ENCODE peak calls at places on chromosomes 13 and 19, in ten cellular contexts. B is breast epithelium, G is astrocyte, V is fibroblast of the aortic adventitia, J is foreskin fibroblast, Q is AG04449, I is neural crest cell, K is tibial nerve, U is upper lobe of right lung, W is bronchial epithelial cell. P is an unnamed sample.
A peak's percentile ranks its signal among the peaks of the same experiment; 100 is the strongest.

GRCh38 chr13:99288069-99288468 is 19.1 kb downstream of the GPR183 start:
- DNase-seq in B (no peak), G (peak; percentile 35), V (no peak), J (no peak), Q (no peak), I (no peak), K (no peak), U (no peak), W (no peak), P (no peak)

GRCh38 chr19:7401694-7402093 is 53.0 kb downstream of the ARHGEF18 start:
- DNase-seq in B (no peak), G (no peak), V (no peak), J (no peak), Q (no peak), I (no peak), K (no peak), U (no peak), W (no peak), P (no peak)

GRCh38 chr19:4454952-4455738 is 2.4 kb downstream of the UBXN6 start:
- DNase-seq in B (no peak), G (no peak), V (peak; percentile 82), J (peak; percentile 78), Q (no peak), I (no peak), K (no peak), U (no peak), W (peak; percentile 71), P (no peak)

GRCh38 chr13:20160346-20161274 is at the start of gene GJA3:
- DNase-seq in B (no peak), G (peak; percentile 18), V (no peak), J (peak; percentile 41), Q (no peak), I (peak; percentile 23), K (no peak), U (no peak), W (peak; percentile 35), P (peak; percentile 43)

GRCh38 chr13:32001392-32001768 is 30.2 kb upstream of the FRY start:
- DNase-seq in B (no peak), G (peak; percentile 18), V (peak; percentile 62), J (peak; percentile 26), Q (no peak), I (no peak), K (no peak), U (no peak), W (no peak), P (no peak)

GRCh38 chr19:51359294-51359693 is 6.9 kb downstream of the ETFB start:
- DNase-seq in B (no peak), G (peak; percentile 90), V (peak; percentile 91), J (peak; percentile 91), Q (peak; percentile 79), I (no peak), K (no peak), U (no peak), W (peak; percentile 86), P (no peak)

GRCh38 chr19:41462497-41462896 is 19.5 kb downstream of the ERICH4 start:
- DNase-seq in B (no peak), G (no peak), V (no peak), J (no peak), Q (no peak), I (no peak), K (no peak), U (no peak), W (no peak), P (no peak)

GRCh38 chr13:103758222-103758621 is 692.0 kb upstream of the SLC10A2 start:
- DNase-seq in B (no peak), G (no peak), V (no peak), J (no peak), Q (no peak), I (no peak), K (no peak), U (no peak), W (no peak), P (no peak)

GRCh38 chr13:21501709-21502108 is 42.6 kb upstream of the ZDHHC20 start:
- DNase-seq in B (no peak), G (no peak), V (no peak), J (no peak), Q (no peak), I (no peak), K (no peak), U (no peak), W (no peak), P (no peak)

GRCh38 chr13:97332725-97333124 is 101.2 kb upstream of the RAP2A start:
- DNase-seq in B (no peak), G (no peak), V (no peak), J (no peak), Q (no peak), I (no peak), K (no peak), U (no peak), W (no peak), P (no peak)

GRCh38 chr19:34408421-34408820 is 4.2 kb downstream of the PDCD2L start:
- DNase-seq in B (no peak), G (no peak), V (no peak), J (no peak), Q (no peak), I (no peak), K (no peak), U (peak; percentile 19), W (no peak), P (no peak)

GRCh38 chr19:4009990-4010807 is 2.7 kb downstream of the PIAS4 start:
- DNase-seq in B (no peak), G (no peak), V (no peak), J (no peak), Q (no peak), I (no peak), K (no peak), U (no peak), W (no peak), P (peak; percentile 56)

DNA sequence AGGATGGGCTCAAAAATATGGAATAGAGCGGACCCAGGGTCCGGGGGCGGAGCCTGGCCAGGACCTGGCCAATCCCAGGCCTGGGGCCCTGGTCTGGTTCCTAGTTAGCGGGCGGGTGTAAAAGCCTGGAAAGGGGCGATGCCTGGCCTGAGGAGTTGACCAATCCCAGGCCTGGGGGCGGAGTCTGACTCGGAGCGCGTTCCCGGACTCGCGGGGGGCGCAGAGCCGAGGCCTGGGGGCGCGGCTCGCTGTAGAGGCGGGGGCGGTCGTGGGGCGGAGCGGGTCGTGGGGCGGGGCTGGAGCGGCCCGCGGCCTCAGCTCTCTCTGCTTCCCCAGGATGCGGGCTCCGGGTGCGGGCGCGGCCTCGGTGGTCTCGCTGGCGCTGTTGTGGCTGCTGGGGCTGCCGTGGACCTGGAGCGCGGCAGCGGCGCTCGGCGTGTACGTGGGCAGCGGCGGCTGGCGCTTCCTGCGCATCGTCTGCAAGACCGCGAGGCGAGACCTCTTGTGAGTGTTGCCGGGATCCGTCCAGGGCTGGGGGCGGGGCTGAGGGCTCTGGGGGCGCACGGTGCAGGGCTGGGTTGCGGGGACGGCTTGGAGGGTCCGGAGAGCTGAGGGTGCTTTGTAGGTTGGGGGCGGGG is at the start of gene SLC27A1:
- DNase-seq in B (peak; percentile 98), G (peak; percentile 95), V (peak; percentile 98), J (peak; percentile 99), Q (peak; percentile 87), I (peak; percentile 99), K (peak; percentile 98), U (peak; percentile 99), W (peak; percentile 94), P (peak; percentile 99)
- TF ChIP-seq CTCF in B (no peak), G (no peak), V (no peak), J (no peak), Q (no peak), I (no peak), K (no peak), U (no peak), W (no peak), P (no peak)

GRCh38 chr13:28530729-28531194 is 35.8 kb upstream of the FLT1 start:
- DNase-seq in B (no peak), G (no peak), V (peak; percentile 31), J (peak; percentile 37), Q (no peak), I (no peak), K (no peak), U (no peak), W (no peak), P (no peak)

GRCh38 chr13:28528388-28528787 is 33.5 kb upstream of the FLT1 start:
- DNase-seq in B (no peak), G (no peak), V (no peak), J (no peak), Q (no peak), I (no peak), K (no peak), U (no peak), W (no peak), P (no peak)

GRCh38 chr13:28529836-28530235 is 34.9 kb upstream of the FLT1 start:
- DNase-seq in B (no peak), G (no peak), V (no peak), J (peak; percentile 35), Q (no peak), I (no peak), K (no peak), U (no peak), W (no peak), P (no peak)

GRCh38 chr13:28527629-28528028 is 32.7 kb upstream of the FLT1 start:
- DNase-seq in B (no peak), G (no peak), V (no peak), J (no peak), Q (no peak), I (no peak), K (no peak), U (peak; percentile 69), W (no peak), P (peak; percentile 32)

GRCh38 chr13:28528848-28529247 is 33.9 kb upstream of the FLT1 start:
- DNase-seq in B (no peak), G (no peak), V (no peak), J (peak; percentile 25), Q (no peak), I (no peak), K (no peak), U (no peak), W (no peak), P (no peak)
- TF ChIP-seq CTCF in B (no peak), G (no peak), V (no peak), J (no peak), Q (no peak), I (no peak), K (no peak), U (no peak), W (peak; percentile 10), P (no peak)

GRCh38 chr13:108961542-108962125 is 332.2 kb downstream of the MYO16 start:
- DNase-seq in B (no peak), G (peak; percentile 18), V (peak; percentile 73), J (peak; percentile 34), Q (no peak), I (no peak), K (no peak), U (no peak), W (peak; percentile 61), P (no peak)
- TF ChIP-seq CTCF in B (peak; percentile 85), G (peak; percentile 92), V (peak; percentile 75), J (peak; percentile 47), Q (peak; percentile 51), I (peak; percentile 97), K (peak; percentile 79), U (peak; percentile 87), W (peak; percentile 62), P (peak; percentile 94)

DNA sequence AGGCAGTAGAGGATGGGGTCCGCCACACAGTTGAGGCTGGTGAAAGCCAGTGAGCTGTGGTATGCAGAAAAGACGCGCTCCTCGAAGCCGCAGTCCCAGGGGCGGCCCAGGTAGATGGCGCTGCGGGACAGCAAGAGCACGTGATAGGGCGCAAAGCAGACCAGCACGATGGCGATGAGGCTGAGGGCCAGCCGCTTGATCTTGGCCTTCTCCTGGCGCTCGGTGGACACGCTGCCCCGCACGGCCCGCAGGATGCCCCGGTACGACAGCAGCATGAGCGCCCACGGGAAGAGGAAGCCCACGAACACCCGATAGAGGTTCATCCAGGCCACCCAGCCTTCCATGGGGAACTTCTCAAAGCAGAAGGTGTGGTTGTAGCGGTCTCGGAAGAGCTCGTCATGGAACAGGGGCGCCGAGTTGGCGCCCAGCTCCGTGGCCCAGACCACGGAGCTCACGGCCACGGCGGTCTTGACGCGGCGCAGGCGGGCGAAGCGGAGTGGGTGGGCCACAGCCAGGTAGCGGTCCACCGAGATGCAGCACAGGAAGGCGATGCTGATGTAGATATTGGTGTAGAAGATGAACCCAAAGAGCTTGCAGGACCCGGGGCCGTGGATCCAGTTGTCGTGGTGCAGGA is 6.5 kb upstream of the OPA3 start:
- DNase-seq in B (peak; percentile 59), G (no peak), V (no peak), J (no peak), Q (no peak), I (peak; percentile 26), K (no peak), U (peak; percentile 75), W (no peak), P (peak; percentile 48)
- TF ChIP-seq CTCF in B (peak; percentile 36), G (peak; percentile 14), V (peak; percentile 35), J (peak; percentile 33), Q (peak; percentile 56), I (peak; percentile 58), K (no peak), U (peak; percentile 32), W (peak; percentile 84), P (no peak)